ENCODE peak calls at places on chromosomes 16 and 17, in eight cellular contexts. L is stomach, Z is mesendoderm, N is AG08395, D is left cardiac atrium, Y is T-helper 2 cell, X is lower leg skin, S is NCI-H1436. A is an unnamed sample.

GRCh38 chr17:78407387-78407990 is 29.0 kb downstream of the PGS1 start:
- DNase-seq in D (no peak), N (no peak), L (no peak), Z (peak; percentile 54), S (no peak), Y (no peak), X (no peak), A (no peak)

GRCh38 chr17:75430159-75430748 is 24.8 kb upstream of the GRB2 start:
- DNase-seq in Z (peak; percentile 96), S (no peak), Y (no peak), X (no peak), L (no peak), D (peak; percentile 24), N (peak; percentile 64), A (no peak)

GRCh38 chr17:8326591-8327583 is 12.8 kb upstream of the ODF4 start:
- DNase-seq in Y (peak; percentile 22), X (no peak), Z (peak; percentile 49), L (peak; percentile 37), D (peak; percentile 62), N (peak; percentile 68), S (peak; percentile 10), A (no peak)

GRCh38 chr17:69853533-69854262 is 221.3 kb upstream of the KCNJ16 start:
- DNase-seq in X (no peak), N (peak; percentile 50), D (no peak), Z (no peak), Y (no peak), S (no peak), L (no peak), A (no peak)

GRCh38 chr16:87057951-87058560 is 259.1 kb downstream of the C16orf95 start:
- DNase-seq in Z (no peak), S (no peak), Y (no peak), N (no peak), L (no peak), X (no peak), D (no peak), A (no peak)

GRCh38 chr17:7992516-7992915 is 9.9 kb upstream of the GUCY2D start:
- DNase-seq in Y (no peak), S (no peak), N (peak; percentile 52), L (no peak), X (no peak), Z (peak; percentile 70), D (no peak), A (no peak)

GRCh38 chr17:76843703-76844484 is 24.3 kb upstream of the MGAT5B start:
- DNase-seq in L (no peak), Y (no peak), X (no peak), D (no peak), S (no peak), Z (no peak), N (peak; percentile 41), A (no peak)

GRCh38 chr17:10352866-10353265 is 19.9 kb downstream of the MYH13 start:
- DNase-seq in D (no peak), N (no peak), Y (no peak), L (no peak), X (no peak), Z (peak; percentile 7), S (no peak), A (no peak)

GRCh38 chr16:78706637-78707036 is 607.2 kb downstream of the WWOX start:
- DNase-seq in D (no peak), X (no peak), S (no peak), Y (no peak), Z (peak; percentile 21), L (no peak), N (no peak), A (no peak)

GRCh38 chr17:11996722-11997146 is 541 bp downstream of the ZNF18 start:
- DNase-seq in Y (peak; percentile 74), S (no peak), X (peak; percentile 47), Z (peak; percentile 56), D (no peak), L (peak; percentile 44), N (no peak), A (no peak)

GRCh38 chr17:76447931-76448652 is 4.9 kb downstream of the UBE2O start:
- DNase-seq in L (no peak), X (no peak), Y (no peak), Z (no peak), S (no peak), N (no peak), D (no peak), A (no peak)